ENCODE peak calls at places on chromosomes 3 and 15, in four cellular contexts. U is MM.1S, A is heart left ventricle, M is lower lobe of right lung. T is an unnamed sample. For H3K4me1, the result is how much of the 10 kb centered on the place peaks cover.

GRCh38 chr3:105527949-105528348 is 161.2 kb downstream of the ALCAM start:
- DNase-seq in U (no peak), A (no peak), M (no peak), T (no peak)

GRCh38 chr3:184290331-184290730 is 8.7 kb upstream of the PSMD2 start:
- DNase-seq in U (no peak), A (no peak), M (no peak), T (no peak)

GRCh38 chr3:156461889-156462288 is 93.0 kb downstream of the SSR3 start:
- DNase-seq in U (no peak), A (no peak), M (no peak), T (no peak)

GRCh38 chr3:125480656-125481374 is 39.2 kb downstream of the SNX4 start:
- DNase-seq in U (no peak), A (no peak), M (no peak), T (no peak)

GRCh38 chr15:82045179-82045891 is 483 bp downstream of the MEX3B start:
- DNase-seq in U (peak), A (peak), M (peak), T (no peak)

GRCh38 chr3:160486459-160486869 is 36.9 kb upstream of the TRIM59 start:
- DNase-seq in U (peak), A (no peak), M (no peak), T (no peak)

GRCh38 chr3:119297169-119297568 is 3.0 kb downstream of the ARHGAP31 start:
- DNase-seq in U (no peak), A (no peak), M (no peak), T (no peak)

GRCh38 chr15:73882761-73883419 is 9.5 kb downstream of the TBC1D21 start:
- DNase-seq in U (no peak), A (no peak), M (no peak), T (no peak)

GRCh38 chr3:171994646-171995441 is 44.5 kb upstream of the FNDC3B start:
- DNase-seq in U (no peak), A (no peak), M (no peak), T (no peak)

GRCh38 chr3:125375950-125376679 is 990 bp upstream of the ZNF148 start:
- DNase-seq in U (no peak), A (no peak), M (no peak), T (no peak)

GRCh38 chr3:195537995-195538394 is 5.1 kb downstream of the PPP1R2 start:
- DNase-seq in U (peak), A (no peak), M (no peak), T (peak)

GRCh38 chr3:9862391-9863235 is 17.4 kb downstream of the CIDEC start:
- DNase-seq in U (no peak), A (peak), M (peak), T (peak)

GRCh38 chr3:51622402-51622801 is 48.6 kb upstream of the TEX264 start:
- DNase-seq in U (no peak), A (no peak), M (no peak), T (no peak)

GRCh38 chr3:190517696-190518095 is 3.8 kb downstream of the IL1RAP start:
- DNase-seq in U (no peak), A (no peak), M (no peak), T (no peak)

GRCh38 chr3:143081844-143082778 is 37.5 kb upstream of the CHST2 start:
- DNase-seq in U (no peak), A (no peak), M (no peak), T (peak)

GRCh38 chr15:63462053-63462452 is 42.3 kb upstream of the USP3 start:
- DNase-seq in U (no peak), A (no peak), M (no peak), T (no peak)

GRCh38 chr3:31341130-31341529 is 191.6 kb upstream of the STT3B start:
- DNase-seq in U (no peak), A (no peak), M (no peak), T (no peak)

GRCh38 chr3:152737021-152737908 is 97.7 kb upstream of the P2RY1 start:
- DNase-seq in U (peak), A (peak), M (no peak), T (no peak)

GRCh38 chr3:72657666-72658065 is 190.6 kb downstream of the SHQ1 start:
- DNase-seq in U (no peak), A (no peak), M (no peak), T (no peak)

GRCh38 chr3:196351541-196351940 is 13.4 kb upstream of the TM4SF19 start:
- DNase-seq in U (no peak), A (no peak), M (no peak), T (no peak)

GRCh38 chr15:72998681-72999466 is 53.4 kb upstream of the NEO1 start:
- DNase-seq in U (no peak), A (no peak), M (no peak), T (no peak)

GRCh38 chr3:190258634-190259033 is 63.6 kb downstream of the CLDN1 start:
- DNase-seq in U (no peak), A (peak), M (no peak), T (no peak)

GRCh38 chr3:159776779-159777178 is 211.9 kb upstream of the IL12A start:
- DNase-seq in U (no peak), A (peak), M (no peak), T (no peak)

GRCh38 chr15:98649996-98650870 is 1.9 kb downstream of the IGF1R start:
- DNase-seq in U (no peak), A (peak), M (peak), T (peak)

GRCh38 chr3:69283913-69284312 is 102.0 kb downstream of the FRMD4B start:
- DNase-seq in U (no peak), A (no peak), M (no peak), T (no peak)

GRCh38 chr15:55289573-55290360 is at the start of gene RAB27A:
- DNase-seq in U (peak), A (peak), M (peak), T (peak)

DNA sequence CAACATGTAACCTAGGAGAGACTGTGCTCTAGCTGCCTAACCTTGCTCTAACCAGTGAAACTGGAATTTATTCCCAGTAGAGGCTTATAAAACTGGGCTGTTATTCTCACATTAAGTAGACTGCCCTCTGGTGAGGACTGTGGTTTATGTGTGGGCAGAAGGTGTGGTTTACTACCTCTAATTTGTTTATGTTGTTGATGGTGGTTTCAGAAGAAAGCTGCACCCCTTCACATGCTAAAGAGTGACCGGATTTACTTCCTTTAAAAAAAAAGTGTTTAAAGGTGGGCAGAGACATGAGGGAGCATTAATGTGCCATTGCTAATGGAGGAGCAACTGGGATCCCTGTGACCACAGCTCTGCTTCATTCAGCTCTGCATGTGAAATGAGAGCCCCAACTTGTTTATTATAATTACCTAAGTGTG is 273.2 kb downstream of the MECOM start:
- DNase-seq in U (peak), A (no peak), M (no peak), T (peak)
- TF ChIP-seq CTCF in U (peak), A (no peak), M (no peak), T (peak)

DNA sequence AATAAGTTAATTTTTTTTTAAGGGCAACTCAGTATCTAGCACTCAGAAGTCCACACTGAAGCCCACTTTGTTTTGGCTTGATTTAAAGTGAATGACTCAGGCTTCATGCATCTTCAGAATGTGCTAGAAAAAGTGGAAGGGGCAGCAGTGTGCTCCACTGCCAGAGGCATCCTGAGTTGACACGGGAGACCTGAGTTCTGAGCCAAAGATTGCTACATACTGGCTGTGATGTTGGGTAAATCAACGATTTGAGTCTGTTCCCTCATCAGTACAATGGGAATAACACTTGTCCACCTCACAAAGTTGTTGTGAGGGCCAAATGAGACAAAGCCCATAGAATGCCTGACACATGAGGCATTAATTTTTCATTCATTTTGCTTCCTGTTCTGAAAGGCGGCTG is 19.0 kb downstream of the TMEM43 start:
- DNase-seq in U (no peak), A (no peak), M (no peak), T (no peak)
- H3K4me1 ChIP-seq in U (under half), A (under half), M (half or more), T (under half)

GRCh38 chr15:54282228-54282836 is 304.1 kb downstream of the UNC13C start:
- DNase-seq in U (no peak), A (no peak), M (no peak), T (no peak)
- TF ChIP-seq CTCF in U (no peak), A (no peak), M (no peak), T (no peak)

GRCh38 chr15:51828621-51829359 is 663 bp upstream of the TMOD3 start:
- DNase-seq in U (no peak), A (no peak), M (peak), T (no peak)

GRCh38 chr15:51829360-51830278 is at the start of gene TMOD3:
- DNase-seq in U (peak), A (peak), M (peak), T (peak)

GRCh38 chr15:51830279-51830806 is 890 bp downstream of the TMOD3 start:
- DNase-seq in U (peak), A (no peak), M (no peak), T (no peak)

GRCh38 chr15:51837784-51838183 is 8.3 kb downstream of the TMOD3 start:
- DNase-seq in U (no peak), A (no peak), M (no peak), T (no peak)

DNA sequence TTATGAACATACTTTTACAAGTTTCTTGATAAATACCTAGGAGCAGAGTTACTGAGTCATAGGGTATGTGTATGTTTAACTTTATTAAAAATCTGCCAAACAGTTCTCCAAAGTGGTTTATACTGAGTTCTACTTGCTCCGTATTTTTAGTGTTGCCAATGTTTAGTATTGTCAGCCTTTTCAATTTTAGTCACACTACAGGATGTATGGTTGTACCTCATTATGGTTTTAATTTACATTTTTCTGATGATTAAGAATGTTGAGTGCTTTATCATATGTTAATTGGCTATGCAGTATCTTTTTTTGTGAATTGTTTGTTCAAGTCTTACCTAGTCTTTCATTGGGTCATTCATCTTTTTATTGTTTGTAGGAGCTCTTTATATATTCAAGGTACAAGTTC is 4.3 kb downstream of the TMOD3 start:
- DNase-seq in U (no peak), A (no peak), M (no peak), T (no peak)
- H3K4me1 ChIP-seq in U (under half), A (half or more), M (half or more), T (under half)

DNA sequence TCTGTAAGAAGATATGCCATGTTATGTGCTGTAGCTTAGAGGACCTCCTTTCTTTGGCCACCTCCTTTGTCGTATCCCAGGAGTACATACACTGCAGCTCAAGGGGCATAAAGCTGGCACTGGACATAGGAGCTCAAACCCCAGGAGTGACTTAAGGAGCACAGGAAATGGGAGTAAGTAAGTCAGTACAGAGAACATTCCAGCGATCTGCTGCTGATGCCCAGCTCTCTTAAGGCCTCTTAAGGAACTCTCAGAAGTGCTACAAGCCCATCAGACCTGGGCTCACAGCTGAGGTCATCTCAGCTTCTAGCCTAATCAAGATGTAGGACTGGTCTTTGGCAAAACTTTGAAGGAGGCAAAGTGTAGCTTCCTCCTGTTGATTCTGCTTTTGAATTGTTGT is 21.6 kb upstream of the ACTL6A start:
- DNase-seq in U (no peak), A (no peak), M (no peak), T (no peak)
- TF ChIP-seq CTCF in U (no peak), A (no peak), M (no peak), T (no peak)

GRCh38 chr15:85494035-85494793 is 113.8 kb downstream of the AKAP13 start:
- DNase-seq in U (no peak), A (no peak), M (no peak), T (no peak)
- H3K4me1 ChIP-seq in U (under half), A (half or more), M (half or more), T (under half)

GRCh38 chr3:194339836-194340235 is 11.3 kb downstream of the CPN2 start:
- DNase-seq in U (no peak), A (no peak), M (no peak), T (no peak)

GRCh38 chr3:194340757-194341400 is 10.2 kb downstream of the CPN2 start:
- DNase-seq in U (no peak), A (no peak), M (no peak), T (no peak)

GRCh38 chr3:194336601-194337355 is 14.3 kb downstream of the CPN2 start:
- DNase-seq in U (no peak), A (no peak), M (no peak), T (no peak)

GRCh38 chr3:194337965-194338753 is 13.0 kb downstream of the CPN2 start:
- DNase-seq in U (no peak), A (no peak), M (no peak), T (no peak)

DNA sequence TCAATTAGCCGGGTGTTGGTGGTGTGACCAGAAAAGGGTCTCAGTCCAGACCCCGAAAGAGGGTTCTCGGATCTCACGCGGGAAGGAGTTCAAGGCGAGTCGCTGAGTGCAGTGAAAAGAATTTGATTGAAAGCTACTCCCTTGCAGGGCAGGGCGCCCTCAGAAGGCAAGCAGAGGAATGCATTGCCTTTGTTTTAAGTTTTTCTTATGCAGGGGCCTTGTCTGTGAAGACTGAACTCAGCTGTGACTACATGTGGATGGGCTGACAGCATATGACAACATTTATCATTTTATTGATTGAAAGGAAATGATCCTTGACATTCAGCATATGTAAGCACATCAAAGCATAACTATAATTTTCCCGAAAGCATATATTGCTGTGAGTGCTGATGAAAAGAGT is 11.8 kb downstream of the CPN2 start:
- DNase-seq in U (no peak), A (no peak), M (no peak), T (no peak)
- TF ChIP-seq CTCF in U (peak), A (no peak), M (no peak), T (no peak)

GRCh38 chr3:57961828-57962447 is 46.3 kb upstream of the FLNB start:
- DNase-seq in U (peak), A (no peak), M (no peak), T (no peak)

GRCh38 chr3:57962448-57962834 is 45.8 kb upstream of the FLNB start:
- DNase-seq in U (no peak), A (no peak), M (no peak), T (no peak)

GRCh38 chr3:57961177-57961827 is 46.9 kb upstream of the FLNB start:
- DNase-seq in U (no peak), A (no peak), M (no peak), T (no peak)

GRCh38 chr3:57966823-57967222 is 41.4 kb upstream of the FLNB start:
- DNase-seq in U (no peak), A (no peak), M (no peak), T (no peak)

DNA sequence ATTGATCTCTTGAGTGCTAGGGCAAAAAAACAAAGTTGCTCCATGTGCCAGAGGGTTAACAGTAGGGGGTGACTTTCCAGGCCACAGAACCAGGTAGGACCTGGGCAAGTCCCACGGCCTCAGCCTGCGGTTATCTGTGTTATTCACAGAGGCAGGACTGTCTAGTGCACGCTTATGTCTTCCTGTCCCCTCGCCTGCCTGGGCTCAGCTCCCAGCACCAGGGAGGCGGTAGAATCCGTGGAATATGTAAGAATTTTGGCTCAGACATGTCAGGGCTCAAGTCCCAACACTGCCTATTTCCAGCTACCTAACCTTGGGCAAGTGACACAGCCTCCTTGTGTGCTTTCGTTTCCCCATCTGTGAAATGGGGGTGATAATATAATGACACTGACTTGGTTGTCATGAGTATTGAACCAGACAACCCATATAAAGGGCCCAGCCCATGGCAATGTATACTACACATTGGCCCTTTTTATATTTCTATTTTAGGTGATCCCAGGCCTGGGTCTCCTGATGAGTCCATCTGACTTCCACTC is 44.3 kb upstream of the FLNB start:
- DNase-seq in U (no peak), A (no peak), M (no peak), T (no peak)
- H3K4me1 ChIP-seq in U (under half), A (under half), M (under half), T (under half)

T was measured in Peyer's patch.